ENCODE peak calls at places on chromosomes 1 and 21, in ten cellular contexts. One of them, this sample, is unnamed.

GRCh38 chr1:224431726-224432125 is 2.9 kb downstream of the WDR26 start:
- DNase-seq in HCEC 1CT: no peak
- DNase-seq in naive thymus-derived CD4-positive, alpha-beta T cell: no peak
- DNase-seq in RWPE1: no peak
- DNase-seq in NCI-H524: no peak
- DNase-seq in LHCN-M2: no peak
- DNase-seq in NCI-H2029: no peak
- DNase-seq in stimulated activated CD8-positive, alpha-beta memory T cell treated with anti-CD3 and anti-CD28 coated beads, Interleukin-7, amount 100 ng/mL, for 24 hours: no peak
- DNase-seq in left cardiac atrium: no peak
- DNase-seq in amniotic stem cell: no peak
- DNase-seq in this sample: no peak

GRCh38 chr1:31244326-31244725 is 4.6 kb upstream of the NKAIN1 start:
- DNase-seq in HCEC 1CT: peak
- DNase-seq in naive thymus-derived CD4-positive, alpha-beta T cell: no peak
- DNase-seq in RWPE1: no peak
- DNase-seq in NCI-H524: no peak
- DNase-seq in LHCN-M2: no peak
- DNase-seq in NCI-H2029: no peak
- DNase-seq in stimulated activated CD8-positive, alpha-beta memory T cell treated with anti-CD3 and anti-CD28 coated beads, Interleukin-7, amount 100 ng/mL, for 24 hours: no peak
- DNase-seq in left cardiac atrium: no peak
- DNase-seq in amniotic stem cell: no peak
- DNase-seq in this sample: no peak

GRCh38 chr1:241972703-241973375 is 15.3 kb downstream of the BECN2 start:
- DNase-seq in HCEC 1CT: peak
- DNase-seq in naive thymus-derived CD4-positive, alpha-beta T cell: no peak
- DNase-seq in RWPE1: no peak
- DNase-seq in NCI-H524: peak
- DNase-seq in LHCN-M2: peak
- DNase-seq in NCI-H2029: no peak
- DNase-seq in stimulated activated CD8-positive, alpha-beta memory T cell treated with anti-CD3 and anti-CD28 coated beads, Interleukin-7, amount 100 ng/mL, for 24 hours: no peak
- DNase-seq in left cardiac atrium: no peak
- DNase-seq in amniotic stem cell: no peak
- DNase-seq in this sample: no peak

GRCh38 chr1:5742032-5742431 is 250.2 kb downstream of the NPHP4 start:
- DNase-seq in HCEC 1CT: no peak
- DNase-seq in naive thymus-derived CD4-positive, alpha-beta T cell: no peak
- DNase-seq in RWPE1: no peak
- DNase-seq in NCI-H524: no peak
- DNase-seq in LHCN-M2: no peak
- DNase-seq in NCI-H2029: no peak
- DNase-seq in stimulated activated CD8-positive, alpha-beta memory T cell treated with anti-CD3 and anti-CD28 coated beads, Interleukin-7, amount 100 ng/mL, for 24 hours: no peak
- DNase-seq in left cardiac atrium: no peak
- DNase-seq in amniotic stem cell: no peak
- DNase-seq in this sample: no peak

GRCh38 chr1:239261521-239261920 is 124.8 kb upstream of the CHRM3 start:
- DNase-seq in HCEC 1CT: no peak
- DNase-seq in naive thymus-derived CD4-positive, alpha-beta T cell: no peak
- DNase-seq in RWPE1: no peak
- DNase-seq in NCI-H524: no peak
- DNase-seq in LHCN-M2: no peak
- DNase-seq in NCI-H2029: no peak
- DNase-seq in stimulated activated CD8-positive, alpha-beta memory T cell treated with anti-CD3 and anti-CD28 coated beads, Interleukin-7, amount 100 ng/mL, for 24 hours: no peak
- DNase-seq in left cardiac atrium: no peak
- DNase-seq in amniotic stem cell: no peak
- DNase-seq in this sample: no peak

GRCh38 chr21:42097860-42098259 is 26.7 kb downstream of the UMODL1 start:
- DNase-seq in HCEC 1CT: peak
- DNase-seq in naive thymus-derived CD4-positive, alpha-beta T cell: no peak
- DNase-seq in RWPE1: peak
- DNase-seq in NCI-H524: no peak
- DNase-seq in LHCN-M2: peak
- DNase-seq in NCI-H2029: peak
- DNase-seq in stimulated activated CD8-positive, alpha-beta memory T cell treated with anti-CD3 and anti-CD28 coated beads, Interleukin-7, amount 100 ng/mL, for 24 hours: no peak
- DNase-seq in left cardiac atrium: peak
- DNase-seq in amniotic stem cell: peak
- DNase-seq in this sample: peak

GRCh38 chr1:207959141-207959825 is 48.4 kb upstream of the CD34 start:
- DNase-seq in HCEC 1CT: peak
- DNase-seq in naive thymus-derived CD4-positive, alpha-beta T cell: no peak
- DNase-seq in RWPE1: peak
- DNase-seq in NCI-H524: no peak
- DNase-seq in LHCN-M2: peak
- DNase-seq in NCI-H2029: no peak
- DNase-seq in stimulated activated CD8-positive, alpha-beta memory T cell treated with anti-CD3 and anti-CD28 coated beads, Interleukin-7, amount 100 ng/mL, for 24 hours: no peak
- DNase-seq in left cardiac atrium: peak
- DNase-seq in amniotic stem cell: no peak
- DNase-seq in this sample: no peak

GRCh38 chr1:27513958-27514357 is 24.0 kb upstream of the WASF2 start:
- DNase-seq in HCEC 1CT: no peak
- DNase-seq in naive thymus-derived CD4-positive, alpha-beta T cell: no peak
- DNase-seq in RWPE1: no peak
- DNase-seq in NCI-H524: no peak
- DNase-seq in LHCN-M2: no peak
- DNase-seq in NCI-H2029: no peak
- DNase-seq in stimulated activated CD8-positive, alpha-beta memory T cell treated with anti-CD3 and anti-CD28 coated beads, Interleukin-7, amount 100 ng/mL, for 24 hours: no peak
- DNase-seq in left cardiac atrium: no peak
- DNase-seq in amniotic stem cell: no peak
- DNase-seq in this sample: no peak

GRCh38 chr1:24727490-24728214 is 17.6 kb upstream of the CLIC4 start:
- DNase-seq in HCEC 1CT: peak
- DNase-seq in naive thymus-derived CD4-positive, alpha-beta T cell: no peak
- DNase-seq in RWPE1: no peak
- DNase-seq in NCI-H524: no peak
- DNase-seq in LHCN-M2: peak
- DNase-seq in NCI-H2029: no peak
- DNase-seq in stimulated activated CD8-positive, alpha-beta memory T cell treated with anti-CD3 and anti-CD28 coated beads, Interleukin-7, amount 100 ng/mL, for 24 hours: no peak
- DNase-seq in left cardiac atrium: peak
- DNase-seq in amniotic stem cell: peak
- DNase-seq in this sample: no peak

GRCh38 chr1:168163670-168164069 is 15.1 kb upstream of the TIPRL start:
- DNase-seq in HCEC 1CT: no peak
- DNase-seq in naive thymus-derived CD4-positive, alpha-beta T cell: no peak
- DNase-seq in RWPE1: no peak
- DNase-seq in NCI-H524: no peak
- DNase-seq in LHCN-M2: no peak
- DNase-seq in NCI-H2029: no peak
- DNase-seq in stimulated activated CD8-positive, alpha-beta memory T cell treated with anti-CD3 and anti-CD28 coated beads, Interleukin-7, amount 100 ng/mL, for 24 hours: no peak
- DNase-seq in left cardiac atrium: no peak
- DNase-seq in amniotic stem cell: no peak
- DNase-seq in this sample: no peak

GRCh38 chr1:68644521-68644920 is 147.6 kb upstream of the DEPDC1 start:
- DNase-seq in HCEC 1CT: no peak
- DNase-seq in naive thymus-derived CD4-positive, alpha-beta T cell: no peak
- DNase-seq in RWPE1: no peak
- DNase-seq in NCI-H524: no peak
- DNase-seq in LHCN-M2: no peak
- DNase-seq in NCI-H2029: no peak
- DNase-seq in stimulated activated CD8-positive, alpha-beta memory T cell treated with anti-CD3 and anti-CD28 coated beads, Interleukin-7, amount 100 ng/mL, for 24 hours: no peak
- DNase-seq in left cardiac atrium: no peak
- DNase-seq in amniotic stem cell: no peak
- DNase-seq in this sample: no peak

GRCh38 chr1:181324797-181325616 is 158.3 kb upstream of the CACNA1E start:
- DNase-seq in HCEC 1CT: no peak
- DNase-seq in naive thymus-derived CD4-positive, alpha-beta T cell: no peak
- DNase-seq in RWPE1: peak
- DNase-seq in NCI-H524: no peak
- DNase-seq in LHCN-M2: no peak
- DNase-seq in NCI-H2029: no peak
- DNase-seq in stimulated activated CD8-positive, alpha-beta memory T cell treated with anti-CD3 and anti-CD28 coated beads, Interleukin-7, amount 100 ng/mL, for 24 hours: no peak
- DNase-seq in left cardiac atrium: no peak
- DNase-seq in amniotic stem cell: no peak
- DNase-seq in this sample: no peak

GRCh38 chr1:219088778-219089557 is 84.7 kb upstream of the LYPLAL1 start:
- DNase-seq in HCEC 1CT: peak
- DNase-seq in naive thymus-derived CD4-positive, alpha-beta T cell: no peak
- DNase-seq in RWPE1: peak
- DNase-seq in NCI-H524: no peak
- DNase-seq in LHCN-M2: peak
- DNase-seq in NCI-H2029: no peak
- DNase-seq in stimulated activated CD8-positive, alpha-beta memory T cell treated with anti-CD3 and anti-CD28 coated beads, Interleukin-7, amount 100 ng/mL, for 24 hours: no peak
- DNase-seq in left cardiac atrium: peak
- DNase-seq in amniotic stem cell: peak
- DNase-seq in this sample: no peak

GRCh38 chr21:41610042-41610839 is 102.3 kb upstream of the TMPRSS2 start:
- DNase-seq in HCEC 1CT: no peak
- DNase-seq in naive thymus-derived CD4-positive, alpha-beta T cell: no peak
- DNase-seq in RWPE1: no peak
- DNase-seq in NCI-H524: peak
- DNase-seq in LHCN-M2: peak
- DNase-seq in NCI-H2029: peak
- DNase-seq in stimulated activated CD8-positive, alpha-beta memory T cell treated with anti-CD3 and anti-CD28 coated beads, Interleukin-7, amount 100 ng/mL, for 24 hours: no peak
- DNase-seq in left cardiac atrium: peak
- DNase-seq in amniotic stem cell: no peak
- DNase-seq in this sample: peak

GRCh38 chr1:12231276-12231595 is 1.4 kb downstream of the VPS13D start:
- DNase-seq in HCEC 1CT: no peak
- DNase-seq in naive thymus-derived CD4-positive, alpha-beta T cell: no peak
- DNase-seq in RWPE1: peak
- DNase-seq in NCI-H524: no peak
- DNase-seq in LHCN-M2: no peak
- DNase-seq in NCI-H2029: no peak
- DNase-seq in stimulated activated CD8-positive, alpha-beta memory T cell treated with anti-CD3 and anti-CD28 coated beads, Interleukin-7, amount 100 ng/mL, for 24 hours: no peak
- DNase-seq in left cardiac atrium: no peak
- DNase-seq in amniotic stem cell: no peak
- DNase-seq in this sample: no peak

GRCh38 chr1:68232354-68233148 is at the start of gene WLS:
- DNase-seq in HCEC 1CT: peak
- DNase-seq in naive thymus-derived CD4-positive, alpha-beta T cell: no peak
- DNase-seq in RWPE1: peak
- DNase-seq in NCI-H524: peak
- DNase-seq in LHCN-M2: peak
- DNase-seq in NCI-H2029: peak
- DNase-seq in stimulated activated CD8-positive, alpha-beta memory T cell treated with anti-CD3 and anti-CD28 coated beads, Interleukin-7, amount 100 ng/mL, for 24 hours: no peak
- DNase-seq in left cardiac atrium: peak
- DNase-seq in amniotic stem cell: peak
- DNase-seq in this sample: peak

GRCh38 chr1:187013582-187014200 is 184.9 kb downstream of the PLA2G4A start:
- DNase-seq in HCEC 1CT: peak
- DNase-seq in naive thymus-derived CD4-positive, alpha-beta T cell: no peak
- DNase-seq in RWPE1: no peak
- DNase-seq in NCI-H524: no peak
- DNase-seq in LHCN-M2: no peak
- DNase-seq in NCI-H2029: no peak
- DNase-seq in stimulated activated CD8-positive, alpha-beta memory T cell treated with anti-CD3 and anti-CD28 coated beads, Interleukin-7, amount 100 ng/mL, for 24 hours: no peak
- DNase-seq in left cardiac atrium: no peak
- DNase-seq in amniotic stem cell: no peak
- DNase-seq in this sample: peak

GRCh38 chr1:63779338-63779819 is 5.6 kb downstream of the ROR1 start:
- DNase-seq in HCEC 1CT: peak
- DNase-seq in naive thymus-derived CD4-positive, alpha-beta T cell: no peak
- DNase-seq in RWPE1: no peak
- DNase-seq in NCI-H524: peak
- DNase-seq in LHCN-M2: no peak
- DNase-seq in NCI-H2029: no peak
- DNase-seq in stimulated activated CD8-positive, alpha-beta memory T cell treated with anti-CD3 and anti-CD28 coated beads, Interleukin-7, amount 100 ng/mL, for 24 hours: no peak
- DNase-seq in left cardiac atrium: no peak
- DNase-seq in amniotic stem cell: no peak
- DNase-seq in this sample: no peak

GRCh38 chr1:243742814-243743213 is 107.2 kb downstream of the AKT3 start:
- DNase-seq in HCEC 1CT: peak
- DNase-seq in naive thymus-derived CD4-positive, alpha-beta T cell: no peak
- DNase-seq in RWPE1: no peak
- DNase-seq in NCI-H524: no peak
- DNase-seq in LHCN-M2: peak
- DNase-seq in NCI-H2029: no peak
- DNase-seq in stimulated activated CD8-positive, alpha-beta memory T cell treated with anti-CD3 and anti-CD28 coated beads, Interleukin-7, amount 100 ng/mL, for 24 hours: no peak
- DNase-seq in left cardiac atrium: no peak
- DNase-seq in amniotic stem cell: peak
- DNase-seq in this sample: no peak

GRCh38 chr1:11804666-11805453 is 904 bp downstream of the MTHFR start:
- DNase-seq in HCEC 1CT: peak
- DNase-seq in naive thymus-derived CD4-positive, alpha-beta T cell: peak
- DNase-seq in RWPE1: peak
- DNase-seq in NCI-H524: no peak
- DNase-seq in LHCN-M2: peak
- DNase-seq in NCI-H2029: peak
- DNase-seq in stimulated activated CD8-positive, alpha-beta memory T cell treated with anti-CD3 and anti-CD28 coated beads, Interleukin-7, amount 100 ng/mL, for 24 hours: no peak
- DNase-seq in left cardiac atrium: peak
- DNase-seq in amniotic stem cell: no peak
- DNase-seq in this sample: no peak

GRCh38 chr1:77473690-77474089 is 191.9 kb downstream of the AK5 start:
- DNase-seq in HCEC 1CT: peak
- DNase-seq in naive thymus-derived CD4-positive, alpha-beta T cell: no peak
- DNase-seq in RWPE1: peak
- DNase-seq in NCI-H524: no peak
- DNase-seq in LHCN-M2: peak
- DNase-seq in NCI-H2029: no peak
- DNase-seq in stimulated activated CD8-positive, alpha-beta memory T cell treated with anti-CD3 and anti-CD28 coated beads, Interleukin-7, amount 100 ng/mL, for 24 hours: no peak
- DNase-seq in left cardiac atrium: no peak
- DNase-seq in amniotic stem cell: peak
- DNase-seq in this sample: no peak

GRCh38 chr1:47180603-47181094 is 9.2 kb downstream of the PDZK1IP1 start:
- DNase-seq in HCEC 1CT: no peak
- DNase-seq in naive thymus-derived CD4-positive, alpha-beta T cell: no peak
- DNase-seq in RWPE1: no peak
- DNase-seq in NCI-H524: no peak
- DNase-seq in LHCN-M2: no peak
- DNase-seq in NCI-H2029: peak
- DNase-seq in stimulated activated CD8-positive, alpha-beta memory T cell treated with anti-CD3 and anti-CD28 coated beads, Interleukin-7, amount 100 ng/mL, for 24 hours: no peak
- DNase-seq in left cardiac atrium: no peak
- DNase-seq in amniotic stem cell: no peak
- DNase-seq in this sample: no peak

GRCh38 chr1:11413907-11414495 is 65.0 kb upstream of the DISP3 start:
- DNase-seq in HCEC 1CT: no peak
- DNase-seq in naive thymus-derived CD4-positive, alpha-beta T cell: no peak
- DNase-seq in RWPE1: no peak
- DNase-seq in NCI-H524: peak
- DNase-seq in LHCN-M2: no peak
- DNase-seq in NCI-H2029: no peak
- DNase-seq in stimulated activated CD8-positive, alpha-beta memory T cell treated with anti-CD3 and anti-CD28 coated beads, Interleukin-7, amount 100 ng/mL, for 24 hours: no peak
- DNase-seq in left cardiac atrium: no peak
- DNase-seq in amniotic stem cell: no peak
- DNase-seq in this sample: no peak

GRCh38 chr1:202752799-202753198 is 42.5 kb upstream of the SYT2 start:
- DNase-seq in HCEC 1CT: peak
- DNase-seq in naive thymus-derived CD4-positive, alpha-beta T cell: no peak
- DNase-seq in RWPE1: no peak
- DNase-seq in NCI-H524: no peak
- DNase-seq in LHCN-M2: peak
- DNase-seq in NCI-H2029: no peak
- DNase-seq in stimulated activated CD8-positive, alpha-beta memory T cell treated with anti-CD3 and anti-CD28 coated beads, Interleukin-7, amount 100 ng/mL, for 24 hours: no peak
- DNase-seq in left cardiac atrium: no peak
- DNase-seq in amniotic stem cell: no peak
- DNase-seq in this sample: no peak

GRCh38 chr1:33244143-33244808 is 12.0 kb upstream of the ZNF362 start:
- DNase-seq in HCEC 1CT: no peak
- DNase-seq in naive thymus-derived CD4-positive, alpha-beta T cell: no peak
- DNase-seq in RWPE1: peak
- DNase-seq in NCI-H524: no peak
- DNase-seq in LHCN-M2: no peak
- DNase-seq in NCI-H2029: no peak
- DNase-seq in stimulated activated CD8-positive, alpha-beta memory T cell treated with anti-CD3 and anti-CD28 coated beads, Interleukin-7, amount 100 ng/mL, for 24 hours: no peak
- DNase-seq in left cardiac atrium: no peak
- DNase-seq in amniotic stem cell: no peak
- DNase-seq in this sample: peak

GRCh38 chr21:34808569-34809204 is 139.9 kb downstream of the CLIC6 start:
- DNase-seq in HCEC 1CT: peak
- DNase-seq in naive thymus-derived CD4-positive, alpha-beta T cell: no peak
- DNase-seq in RWPE1: no peak
- DNase-seq in NCI-H524: no peak
- DNase-seq in LHCN-M2: peak
- DNase-seq in NCI-H2029: no peak
- DNase-seq in stimulated activated CD8-positive, alpha-beta memory T cell treated with anti-CD3 and anti-CD28 coated beads, Interleukin-7, amount 100 ng/mL, for 24 hours: no peak
- DNase-seq in left cardiac atrium: no peak
- DNase-seq in amniotic stem cell: no peak
- DNase-seq in this sample: no peak

GRCh38 chr1:240343966-240344365 is 252.3 kb downstream of the FMN2 start:
- DNase-seq in HCEC 1CT: no peak
- DNase-seq in naive thymus-derived CD4-positive, alpha-beta T cell: no peak
- DNase-seq in RWPE1: no peak
- DNase-seq in NCI-H524: no peak
- DNase-seq in LHCN-M2: no peak
- DNase-seq in NCI-H2029: no peak
- DNase-seq in stimulated activated CD8-positive, alpha-beta memory T cell treated with anti-CD3 and anti-CD28 coated beads, Interleukin-7, amount 100 ng/mL, for 24 hours: no peak
- DNase-seq in left cardiac atrium: no peak
- DNase-seq in amniotic stem cell: no peak
- DNase-seq in this sample: no peak

GRCh38 chr1:226903819-226904710 is 33.6 kb downstream of the PSEN2 start:
- DNase-seq in HCEC 1CT: no peak
- DNase-seq in naive thymus-derived CD4-positive, alpha-beta T cell: no peak
- DNase-seq in RWPE1: no peak
- DNase-seq in NCI-H524: no peak
- DNase-seq in LHCN-M2: peak
- DNase-seq in NCI-H2029: no peak
- DNase-seq in stimulated activated CD8-positive, alpha-beta memory T cell treated with anti-CD3 and anti-CD28 coated beads, Interleukin-7, amount 100 ng/mL, for 24 hours: no peak
- DNase-seq in left cardiac atrium: no peak
- DNase-seq in amniotic stem cell: no peak
- DNase-seq in this sample: no peak

This sample was measured in SK-MEL-5.